ENCODE peak calls at places on chromosomes 13 and 19, in seven cellular contexts. One of them, this sample, is unnamed.

GRCh38 chr13:97310809-97311436 is 88.8 kb downstream of the MBNL2 start:
- DNase-seq in left ventricle myocardium superior: no peak
- DNase-seq in iPS-NIHi11: no peak
- DNase-seq in pancreas: no peak
- DNase-seq in activated T-cell treated with anti-CD3 and anti-CD28 coated beads, Interleukin-2, amount 50 U/mL, for 72 hours: no peak
- DNase-seq in GM04503: no peak
- DNase-seq in A549: no peak
- DNase-seq in this sample: no peak

GRCh38 chr19:38917516-38917915 is 5.5 kb upstream of the CCER2 start:
- DNase-seq in left ventricle myocardium superior: no peak
- DNase-seq in iPS-NIHi11: no peak
- DNase-seq in pancreas: peak
- DNase-seq in activated T-cell treated with anti-CD3 and anti-CD28 coated beads, Interleukin-2, amount 50 U/mL, for 72 hours: no peak
- DNase-seq in GM04503: no peak
- DNase-seq in A549: no peak
- DNase-seq in this sample: no peak

GRCh38 chr19:18932216-18932841 is 8.7 kb downstream of the HOMER3 start:
- DNase-seq in left ventricle myocardium superior: peak
- DNase-seq in iPS-NIHi11: peak
- DNase-seq in pancreas: no peak
- DNase-seq in activated T-cell treated with anti-CD3 and anti-CD28 coated beads, Interleukin-2, amount 50 U/mL, for 72 hours: peak
- DNase-seq in GM04503: no peak
- DNase-seq in A549: peak
- DNase-seq in this sample: no peak

GRCh38 chr19:932647-933552 is 7.1 kb downstream of the ARID3A start:
- DNase-seq in left ventricle myocardium superior: peak
- DNase-seq in iPS-NIHi11: peak
- DNase-seq in pancreas: peak
- DNase-seq in activated T-cell treated with anti-CD3 and anti-CD28 coated beads, Interleukin-2, amount 50 U/mL, for 72 hours: no peak
- DNase-seq in GM04503: peak
- DNase-seq in A549: peak
- DNase-seq in this sample: no peak

GRCh38 chr19:55000761-55001160 is 34.6 kb downstream of the NLRP2 start:
- DNase-seq in left ventricle myocardium superior: no peak
- DNase-seq in iPS-NIHi11: no peak
- DNase-seq in pancreas: no peak
- DNase-seq in activated T-cell treated with anti-CD3 and anti-CD28 coated beads, Interleukin-2, amount 50 U/mL, for 72 hours: no peak
- DNase-seq in GM04503: no peak
- DNase-seq in A549: no peak
- DNase-seq in this sample: no peak

GRCh38 chr13:98910501-98910951 is 67.3 kb downstream of the DOCK9 start:
- DNase-seq in left ventricle myocardium superior: no peak
- DNase-seq in iPS-NIHi11: no peak
- DNase-seq in pancreas: no peak
- DNase-seq in activated T-cell treated with anti-CD3 and anti-CD28 coated beads, Interleukin-2, amount 50 U/mL, for 72 hours: peak
- DNase-seq in GM04503: peak
- DNase-seq in A549: peak
- DNase-seq in this sample: no peak

GRCh38 chr19:56111601-56112312 is 9.3 kb downstream of the ZNF787 start:
- DNase-seq in left ventricle myocardium superior: peak
- DNase-seq in iPS-NIHi11: no peak
- DNase-seq in pancreas: peak
- DNase-seq in activated T-cell treated with anti-CD3 and anti-CD28 coated beads, Interleukin-2, amount 50 U/mL, for 72 hours: peak
- DNase-seq in GM04503: no peak
- DNase-seq in A549: no peak
- DNase-seq in this sample: no peak

GRCh38 chr13:113668491-113668971 is 1.5 kb downstream of the GRK1 start:
- DNase-seq in left ventricle myocardium superior: peak
- DNase-seq in iPS-NIHi11: no peak
- DNase-seq in pancreas: no peak
- DNase-seq in activated T-cell treated with anti-CD3 and anti-CD28 coated beads, Interleukin-2, amount 50 U/mL, for 72 hours: no peak
- DNase-seq in GM04503: no peak
- DNase-seq in A549: no peak
- DNase-seq in this sample: no peak

GRCh38 chr19:52170863-52171320 is 529 bp downstream of the ZNF836 start:
- DNase-seq in left ventricle myocardium superior: peak
- DNase-seq in iPS-NIHi11: peak
- DNase-seq in pancreas: peak
- DNase-seq in activated T-cell treated with anti-CD3 and anti-CD28 coated beads, Interleukin-2, amount 50 U/mL, for 72 hours: peak
- DNase-seq in GM04503: no peak
- DNase-seq in A549: no peak
- DNase-seq in this sample: no peak

GRCh38 chr19:35295792-35296462 is 4.0 kb downstream of the MAG start:
- DNase-seq in left ventricle myocardium superior: no peak
- DNase-seq in iPS-NIHi11: no peak
- DNase-seq in pancreas: no peak
- DNase-seq in activated T-cell treated with anti-CD3 and anti-CD28 coated beads, Interleukin-2, amount 50 U/mL, for 72 hours: peak
- DNase-seq in GM04503: no peak
- DNase-seq in A549: no peak
- DNase-seq in this sample: no peak

GRCh38 chr19:2261438-2262172 is 5.4 kb upstream of the JSRP1 start:
- DNase-seq in left ventricle myocardium superior: peak
- DNase-seq in iPS-NIHi11: peak
- DNase-seq in pancreas: no peak
- DNase-seq in activated T-cell treated with anti-CD3 and anti-CD28 coated beads, Interleukin-2, amount 50 U/mL, for 72 hours: peak
- DNase-seq in GM04503: no peak
- DNase-seq in A549: peak
- DNase-seq in this sample: no peak

GRCh38 chr13:105338044-105338443 is 1197.4 kb downstream of the EFNB2 start:
- DNase-seq in left ventricle myocardium superior: no peak
- DNase-seq in iPS-NIHi11: no peak
- DNase-seq in pancreas: no peak
- DNase-seq in activated T-cell treated with anti-CD3 and anti-CD28 coated beads, Interleukin-2, amount 50 U/mL, for 72 hours: no peak
- DNase-seq in GM04503: no peak
- DNase-seq in A549: no peak
- DNase-seq in this sample: no peak

GRCh38 chr13:89363144-89363543 is 1692.0 kb downstream of the SLITRK5 start:
- DNase-seq in left ventricle myocardium superior: no peak
- DNase-seq in iPS-NIHi11: no peak
- DNase-seq in pancreas: peak
- DNase-seq in activated T-cell treated with anti-CD3 and anti-CD28 coated beads, Interleukin-2, amount 50 U/mL, for 72 hours: no peak
- DNase-seq in GM04503: no peak
- DNase-seq in A549: no peak
- DNase-seq in this sample: no peak

GRCh38 chr13:103815619-103816018 is 749.4 kb upstream of the SLC10A2 start:
- DNase-seq in left ventricle myocardium superior: no peak
- DNase-seq in iPS-NIHi11: no peak
- DNase-seq in pancreas: no peak
- DNase-seq in activated T-cell treated with anti-CD3 and anti-CD28 coated beads, Interleukin-2, amount 50 U/mL, for 72 hours: no peak
- DNase-seq in GM04503: no peak
- DNase-seq in A549: no peak
- DNase-seq in this sample: no peak

GRCh38 chr13:33004454-33004853 is 11.8 kb upstream of the KL start:
- DNase-seq in left ventricle myocardium superior: peak
- DNase-seq in iPS-NIHi11: peak
- DNase-seq in pancreas: no peak
- DNase-seq in activated T-cell treated with anti-CD3 and anti-CD28 coated beads, Interleukin-2, amount 50 U/mL, for 72 hours: no peak
- DNase-seq in GM04503: no peak
- DNase-seq in A549: no peak
- DNase-seq in this sample: peak

GRCh38 chr19:54461201-54462071 is 2.1 kb downstream of the LENG9 start:
- DNase-seq in left ventricle myocardium superior: no peak
- DNase-seq in iPS-NIHi11: no peak
- DNase-seq in pancreas: peak
- DNase-seq in activated T-cell treated with anti-CD3 and anti-CD28 coated beads, Interleukin-2, amount 50 U/mL, for 72 hours: no peak
- DNase-seq in GM04503: no peak
- DNase-seq in A549: no peak
- DNase-seq in this sample: no peak

GRCh38 chr19:44498988-44499387 is 1.3 kb downstream of the ZNF180 start:
- DNase-seq in left ventricle myocardium superior: peak
- DNase-seq in iPS-NIHi11: no peak
- DNase-seq in pancreas: peak
- DNase-seq in activated T-cell treated with anti-CD3 and anti-CD28 coated beads, Interleukin-2, amount 50 U/mL, for 72 hours: no peak
- DNase-seq in GM04503: no peak
- DNase-seq in A549: no peak
- DNase-seq in this sample: no peak

GRCh38 chr13:22517544-22517943 is 663.2 kb upstream of the SGCG start:
- DNase-seq in left ventricle myocardium superior: no peak
- DNase-seq in iPS-NIHi11: no peak
- DNase-seq in pancreas: no peak
- DNase-seq in activated T-cell treated with anti-CD3 and anti-CD28 coated beads, Interleukin-2, amount 50 U/mL, for 72 hours: no peak
- DNase-seq in GM04503: no peak
- DNase-seq in A549: no peak
- DNase-seq in this sample: peak

GRCh38 chr19:11626252-11626651 is 29.0 kb downstream of the ZNF627 start:
- DNase-seq in left ventricle myocardium superior: no peak
- DNase-seq in iPS-NIHi11: no peak
- DNase-seq in pancreas: no peak
- DNase-seq in activated T-cell treated with anti-CD3 and anti-CD28 coated beads, Interleukin-2, amount 50 U/mL, for 72 hours: no peak
- DNase-seq in GM04503: no peak
- DNase-seq in A549: no peak
- DNase-seq in this sample: no peak

GRCh38 chr13:98540476-98540875 is 36.4 kb downstream of the STK24 start:
- DNase-seq in left ventricle myocardium superior: no peak
- DNase-seq in iPS-NIHi11: no peak
- DNase-seq in pancreas: no peak
- DNase-seq in activated T-cell treated with anti-CD3 and anti-CD28 coated beads, Interleukin-2, amount 50 U/mL, for 72 hours: no peak
- DNase-seq in GM04503: no peak
- DNase-seq in A549: no peak
- DNase-seq in this sample: no peak

GRCh38 chr13:35826626-35827254 is 304.4 kb downstream of the DCLK1 start:
- DNase-seq in left ventricle myocardium superior: no peak
- DNase-seq in iPS-NIHi11: peak
- DNase-seq in pancreas: no peak
- DNase-seq in activated T-cell treated with anti-CD3 and anti-CD28 coated beads, Interleukin-2, amount 50 U/mL, for 72 hours: peak
- DNase-seq in GM04503: no peak
- DNase-seq in A549: peak
- DNase-seq in this sample: no peak

GRCh38 chr13:97004096-97004876 is 10.0 kb upstream of the OXGR1 start:
- DNase-seq in left ventricle myocardium superior: no peak
- DNase-seq in iPS-NIHi11: no peak
- DNase-seq in pancreas: no peak
- DNase-seq in activated T-cell treated with anti-CD3 and anti-CD28 coated beads, Interleukin-2, amount 50 U/mL, for 72 hours: no peak
- DNase-seq in GM04503: no peak
- DNase-seq in A549: no peak
- DNase-seq in this sample: no peak

GRCh38 chr19:3544742-3545668 is 6.0 kb downstream of the TEKTIP1 start:
- DNase-seq in left ventricle myocardium superior: peak
- DNase-seq in iPS-NIHi11: peak
- DNase-seq in pancreas: peak
- DNase-seq in activated T-cell treated with anti-CD3 and anti-CD28 coated beads, Interleukin-2, amount 50 U/mL, for 72 hours: peak
- DNase-seq in GM04503: no peak
- DNase-seq in A549: peak
- DNase-seq in this sample: no peak

GRCh38 chr13:37701972-37702371 is 103.4 kb upstream of the POSTN start:
- DNase-seq in left ventricle myocardium superior: no peak
- DNase-seq in iPS-NIHi11: peak
- DNase-seq in pancreas: no peak
- DNase-seq in activated T-cell treated with anti-CD3 and anti-CD28 coated beads, Interleukin-2, amount 50 U/mL, for 72 hours: no peak
- DNase-seq in GM04503: peak
- DNase-seq in A549: peak
- DNase-seq in this sample: no peak

GRCh38 chr13:97125051-97125809 is 96.9 kb upstream of the MBNL2 start:
- DNase-seq in left ventricle myocardium superior: peak
- DNase-seq in iPS-NIHi11: peak
- DNase-seq in pancreas: no peak
- DNase-seq in activated T-cell treated with anti-CD3 and anti-CD28 coated beads, Interleukin-2, amount 50 U/mL, for 72 hours: peak
- DNase-seq in GM04503: no peak
- DNase-seq in A549: peak
- DNase-seq in this sample: peak

GRCh38 chr19:53965091-53965490 is 2.4 kb downstream of the CACNG8 start:
- DNase-seq in left ventricle myocardium superior: no peak
- DNase-seq in iPS-NIHi11: no peak
- DNase-seq in pancreas: no peak
- DNase-seq in activated T-cell treated with anti-CD3 and anti-CD28 coated beads, Interleukin-2, amount 50 U/mL, for 72 hours: no peak
- DNase-seq in GM04503: no peak
- DNase-seq in A549: no peak
- DNase-seq in this sample: no peak

GRCh38 chr13:35764359-35765015 is 288.0 kb upstream of the MAB21L1 start:
- DNase-seq in left ventricle myocardium superior: no peak
- DNase-seq in iPS-NIHi11: no peak
- DNase-seq in pancreas: no peak
- DNase-seq in activated T-cell treated with anti-CD3 and anti-CD28 coated beads, Interleukin-2, amount 50 U/mL, for 72 hours: no peak
- DNase-seq in GM04503: no peak
- DNase-seq in A549: no peak
- DNase-seq in this sample: no peak

GRCh38 chr13:87622921-87623320 is 48.2 kb upstream of the SLITRK5 start:
- DNase-seq in left ventricle myocardium superior: no peak
- DNase-seq in iPS-NIHi11: no peak
- DNase-seq in pancreas: no peak
- DNase-seq in activated T-cell treated with anti-CD3 and anti-CD28 coated beads, Interleukin-2, amount 50 U/mL, for 72 hours: no peak
- DNase-seq in GM04503: no peak
- DNase-seq in A549: no peak
- DNase-seq in this sample: no peak

GRCh38 chr13:95492044-95492801 is 60.3 kb upstream of the CLDN10 start:
- DNase-seq in left ventricle myocardium superior: no peak
- DNase-seq in iPS-NIHi11: no peak
- DNase-seq in pancreas: no peak
- DNase-seq in activated T-cell treated with anti-CD3 and anti-CD28 coated beads, Interleukin-2, amount 50 U/mL, for 72 hours: no peak
- DNase-seq in GM04503: no peak
- DNase-seq in A549: peak
- DNase-seq in this sample: peak

GRCh38 chr19:1325568-1326294 is 40.1 kb downstream of the EFNA2 start:
- DNase-seq in left ventricle myocardium superior: no peak
- DNase-seq in iPS-NIHi11: no peak
- DNase-seq in pancreas: peak
- DNase-seq in activated T-cell treated with anti-CD3 and anti-CD28 coated beads, Interleukin-2, amount 50 U/mL, for 72 hours: no peak
- DNase-seq in GM04503: no peak
- DNase-seq in A549: no peak
- DNase-seq in this sample: no peak